ENCODE peak calls at places on chromosomes 6 and 20, in four cellular contexts. One of them, this sample, is unnamed.

GRCh38 chr20:32742322-32743236 is 688 bp downstream of the COMMD7 start:
- DNase-seq in HepG2: no peak
- DNase-seq in stomach: no peak
- DNase-seq in Panc1: no peak
- DNase-seq in this sample: no peak

GRCh38 chr6:99592900-99593299 is 13.7 kb upstream of the PRDM13 start:
- DNase-seq in stomach: no peak
- DNase-seq in Panc1: no peak
- DNase-seq in HepG2: no peak
- DNase-seq in this sample: no peak

GRCh38 chr20:63151554-63152321 is 64.2 kb downstream of the YTHDF1 start:
- DNase-seq in Panc1: no peak
- DNase-seq in stomach: no peak
- DNase-seq in HepG2: no peak
- DNase-seq in this sample: no peak

GRCh38 chr20:504632-505075 is 38.9 kb downstream of the CSNK2A1 start:
- DNase-seq in HepG2: peak; percentile 81
- DNase-seq in Panc1: no peak
- DNase-seq in stomach: no peak
- DNase-seq in this sample: peak; percentile 15

GRCh38 chr20:50877232-50877631 is 54.0 kb downstream of the ADNP start:
- DNase-seq in HepG2: no peak
- DNase-seq in Panc1: no peak
- DNase-seq in stomach: no peak
- DNase-seq in this sample: no peak

GRCh38 chr6:167470101-167470835 is 145.4 kb downstream of the TTLL2 start:
- DNase-seq in Panc1: no peak
- DNase-seq in stomach: no peak
- DNase-seq in HepG2: no peak
- DNase-seq in this sample: no peak

GRCh38 chr20:24783631-24784492 is 165.2 kb upstream of the CST7 start:
- DNase-seq in HepG2: peak; percentile 36
- DNase-seq in stomach: peak; percentile 30
- DNase-seq in Panc1: no peak
- DNase-seq in this sample: no peak

GRCh38 chr6:135310291-135310690 is 129.2 kb downstream of the MYB start:
- DNase-seq in Panc1: no peak
- DNase-seq in HepG2: no peak
- DNase-seq in stomach: no peak
- DNase-seq in this sample: no peak

GRCh38 chr6:32439708-32440214 is at the start of gene HLA-DRA:
- DNase-seq in HepG2: peak; percentile 31
- DNase-seq in Panc1: no peak
- DNase-seq in stomach: no peak
- DNase-seq in this sample: no peak

GRCh38 chr20:47673671-47673955 is 111.7 kb downstream of the SULF2 start:
- DNase-seq in stomach: no peak
- DNase-seq in Panc1: no peak
- DNase-seq in HepG2: no peak
- DNase-seq in this sample: no peak

GRCh38 chr6:157139054-157139708 is 184.1 kb downstream of the TMEM242 start:
- DNase-seq in stomach: no peak
- DNase-seq in Panc1: no peak
- DNase-seq in HepG2: peak; percentile 14
- DNase-seq in this sample: no peak

GRCh38 chr20:34472246-34472925 is 43.8 kb upstream of the DYNLRB1 start:
- DNase-seq in stomach: no peak
- DNase-seq in Panc1: no peak
- DNase-seq in HepG2: no peak
- DNase-seq in this sample: no peak

GRCh38 chr6:88919032-88919431 is 44.4 kb downstream of the RNGTT start:
- DNase-seq in HepG2: no peak
- DNase-seq in stomach: no peak
- DNase-seq in Panc1: no peak
- DNase-seq in this sample: no peak

GRCh38 chr20:32521780-32522524 is 63.2 kb downstream of the NOL4L start:
- DNase-seq in stomach: peak; percentile 73
- DNase-seq in HepG2: peak; percentile 72
- DNase-seq in Panc1: peak; percentile 30
- DNase-seq in this sample: peak; percentile 40

GRCh38 chr6:110814488-110815259 is 595 bp downstream of the CDK19 start:
- DNase-seq in Panc1: no peak
- DNase-seq in HepG2: no peak
- DNase-seq in stomach: peak; percentile 63
- DNase-seq in this sample: no peak

GRCh38 chr6:139977887-139978332 is 603.5 kb upstream of the CITED2 start:
- DNase-seq in HepG2: peak; percentile 18
- DNase-seq in Panc1: peak; percentile 77
- DNase-seq in stomach: no peak
- DNase-seq in this sample: peak; percentile 84

GRCh38 chr6:168078943-168079405 is at the start of gene FRMD1:
- DNase-seq in Panc1: no peak
- DNase-seq in stomach: peak; percentile 62
- DNase-seq in HepG2: peak; percentile 30
- DNase-seq in this sample: no peak

GRCh38 chr6:123363912-123364311 is 272.8 kb downstream of the TRDN start:
- DNase-seq in stomach: no peak
- DNase-seq in Panc1: no peak
- DNase-seq in HepG2: no peak
- DNase-seq in this sample: no peak

GRCh38 chr20:49437057-49437456 is 45.4 kb downstream of the KCNB1 start:
- DNase-seq in Panc1: no peak
- DNase-seq in stomach: no peak
- DNase-seq in HepG2: no peak
- DNase-seq in this sample: no peak

GRCh38 chr6:108897371-108897770 is 49.1 kb downstream of the ARMC2 start:
- DNase-seq in HepG2: no peak
- DNase-seq in stomach: peak; percentile 68
- DNase-seq in Panc1: no peak
- DNase-seq in this sample: no peak

GRCh38 chr6:125377621-125378020 is 75.9 kb upstream of the HDDC2 start:
- DNase-seq in stomach: no peak
- DNase-seq in Panc1: no peak
- DNase-seq in HepG2: no peak
- DNase-seq in this sample: no peak

GRCh38 chr20:46770330-46771194 is 61.1 kb downstream of the SLC2A10 start:
- DNase-seq in Panc1: no peak
- DNase-seq in HepG2: no peak
- DNase-seq in stomach: no peak
- DNase-seq in this sample: no peak

GRCh38 chr6:33729059-33729458 is 17.6 kb upstream of the UQCC2 start:
- DNase-seq in HepG2: no peak
- DNase-seq in stomach: no peak
- DNase-seq in Panc1: no peak
- DNase-seq in this sample: no peak

GRCh38 chr6:33731751-33732282 is 14.9 kb downstream of the IP6K3 start:
- DNase-seq in HepG2: no peak
- DNase-seq in Panc1: no peak
- DNase-seq in stomach: no peak
- DNase-seq in this sample: peak; percentile 89

GRCh38 chr6:33732385-33732784 is 14.3 kb downstream of the IP6K3 start:
- DNase-seq in Panc1: no peak
- DNase-seq in HepG2: no peak
- DNase-seq in stomach: no peak
- DNase-seq in this sample: no peak

GRCh38 chr6:33731035-33731434 is 15.7 kb downstream of the IP6K3 start:
- DNase-seq in stomach: no peak
- DNase-seq in Panc1: no peak
- DNase-seq in HepG2: no peak
- DNase-seq in this sample: no peak

DNA sequence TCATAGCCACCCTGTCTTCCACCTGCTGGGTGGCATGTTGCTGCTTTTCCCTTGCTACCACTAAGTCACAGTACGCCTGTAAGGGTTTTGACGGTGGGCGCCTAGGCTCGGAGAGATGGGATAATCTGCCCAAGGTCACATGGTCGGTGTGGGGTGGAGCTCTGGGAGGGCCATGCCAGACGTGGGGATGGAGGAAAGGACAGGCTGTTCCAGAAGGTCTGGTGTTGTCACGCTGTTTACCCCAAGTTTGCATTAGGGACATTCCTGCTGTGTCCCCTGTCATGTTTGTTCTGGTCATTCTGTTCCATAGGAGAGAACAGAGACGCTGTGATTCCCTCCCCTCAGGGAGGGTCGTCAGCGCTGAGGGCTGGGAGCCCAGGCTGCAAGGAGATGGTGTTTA is 16.1 kb downstream of the IP6K3 start:
- DNase-seq in Panc1: no peak
- DNase-seq in HepG2: no peak
- DNase-seq in stomach: no peak
- DNase-seq in this sample: no peak
- TF ChIP-seq POLR2AphosphoS5 in Panc1: no peak
- TF ChIP-seq POLR2AphosphoS5 in HepG2: no peak
- TF ChIP-seq POLR2AphosphoS5 in stomach: no peak
- TF ChIP-seq POLR2AphosphoS5 in this sample: peak; percentile 44

GRCh38 chr6:97074785-97075184 is 150.3 kb downstream of the KLHL32 start:
- DNase-seq in stomach: no peak
- DNase-seq in HepG2: no peak
- DNase-seq in Panc1: no peak
- DNase-seq in this sample: no peak

GRCh38 chr6:97081010-97081573 is 156.6 kb downstream of the KLHL32 start:
- DNase-seq in stomach: no peak
- DNase-seq in Panc1: no peak
- DNase-seq in HepG2: no peak
- DNase-seq in this sample: no peak

GRCh38 chr6:97078791-97079190 is 154.3 kb downstream of the KLHL32 start:
- DNase-seq in stomach: no peak
- DNase-seq in Panc1: no peak
- DNase-seq in HepG2: no peak
- DNase-seq in this sample: no peak

DNA sequence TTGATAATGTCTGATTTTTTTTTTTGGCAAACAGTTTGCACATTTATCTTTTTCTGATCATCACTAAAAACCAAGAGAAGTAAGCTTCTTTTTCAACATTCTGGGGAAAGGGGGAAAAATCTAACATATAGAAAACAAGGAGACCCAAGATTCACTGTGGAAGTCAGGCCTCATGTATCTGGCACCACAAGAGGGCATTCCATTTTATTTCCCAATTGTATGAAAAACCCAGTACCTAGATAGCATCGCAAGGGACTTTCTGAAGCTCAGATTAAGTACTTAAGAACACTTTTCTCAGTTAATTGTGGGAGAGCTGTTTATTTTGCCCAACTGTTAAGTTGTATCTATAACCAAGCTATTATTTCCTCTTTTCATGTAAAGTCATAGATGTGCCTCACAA is 152.9 kb downstream of the KLHL32 start:
- DNase-seq in stomach: no peak
- DNase-seq in HepG2: no peak
- DNase-seq in Panc1: no peak
- DNase-seq in this sample: no peak
- H3K36me3 ChIP-seq in stomach: no peaks in the 10 kb centered on the region
- H3K36me3 ChIP-seq in HepG2: no peaks in the 10 kb centered on the region
- H3K36me3 ChIP-seq in Panc1: no peaks in the 10 kb centered on the region
- H3K36me3 ChIP-seq in this sample: no peaks in the 10 kb centered on the region

GRCh38 chr6:13302751-13303667 is 25.3 kb downstream of the TBC1D7 start:
- DNase-seq in Panc1: peak; percentile 52
- DNase-seq in stomach: peak; percentile 31
- DNase-seq in HepG2: peak; percentile 80
- DNase-seq in this sample: no peak

GRCh38 chr6:13304580-13305255 is 23.6 kb downstream of the TBC1D7 start:
- DNase-seq in Panc1: no peak
- DNase-seq in HepG2: no peak
- DNase-seq in stomach: no peak
- DNase-seq in this sample: no peak

GRCh38 chr6:13303668-13304017 is 24.7 kb downstream of the TBC1D7 start:
- DNase-seq in Panc1: no peak
- DNase-seq in stomach: peak; percentile 69
- DNase-seq in HepG2: no peak
- DNase-seq in this sample: no peak

GRCh38 chr6:13305256-13305650 is 23.1 kb downstream of the TBC1D7 start:
- DNase-seq in HepG2: no peak
- DNase-seq in stomach: no peak
- DNase-seq in Panc1: no peak
- DNase-seq in this sample: no peak

DNA sequence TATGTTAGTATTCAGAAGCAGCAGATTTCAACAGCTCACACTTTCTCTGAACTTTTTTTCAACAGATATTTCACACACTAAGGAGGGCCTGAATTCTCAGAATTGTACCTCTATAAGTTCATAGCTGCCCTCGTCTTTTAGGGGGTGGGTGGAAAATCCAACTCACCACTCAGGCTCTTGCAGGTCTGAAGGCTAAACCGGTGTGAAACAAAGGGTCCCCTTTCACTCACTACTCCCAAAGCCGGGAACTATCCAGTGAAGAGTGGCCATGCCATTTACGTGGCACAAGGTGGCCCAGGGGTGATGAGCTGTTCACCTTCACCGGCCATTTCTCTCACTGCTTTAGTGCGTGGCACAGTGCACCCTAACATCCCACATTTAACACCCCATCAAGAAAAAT is 24.2 kb downstream of the TBC1D7 start:
- DNase-seq in stomach: no peak
- DNase-seq in Panc1: no peak
- DNase-seq in HepG2: no peak
- DNase-seq in this sample: no peak
- H3K4me3 ChIP-seq in stomach: no peak overlapping the region
- H3K4me3 ChIP-seq in Panc1: no peak overlapping the region
- H3K4me3 ChIP-seq in HepG2: no peak overlapping the region
- H3K4me3 ChIP-seq in this sample: no peak overlapping the region

GRCh38 chr20:38805958-38806854 is 709 bp downstream of the PPP1R16B start:
- DNase-seq in HepG2: no peak
- DNase-seq in stomach: no peak
- DNase-seq in Panc1: no peak
- DNase-seq in this sample: no peak
- TF ChIP-seq POLR2AphosphoS5 in HepG2: no peak
- TF ChIP-seq POLR2AphosphoS5 in stomach: no peak
- TF ChIP-seq POLR2AphosphoS5 in Panc1: no peak
- TF ChIP-seq POLR2AphosphoS5 in this sample: no peak

DNA sequence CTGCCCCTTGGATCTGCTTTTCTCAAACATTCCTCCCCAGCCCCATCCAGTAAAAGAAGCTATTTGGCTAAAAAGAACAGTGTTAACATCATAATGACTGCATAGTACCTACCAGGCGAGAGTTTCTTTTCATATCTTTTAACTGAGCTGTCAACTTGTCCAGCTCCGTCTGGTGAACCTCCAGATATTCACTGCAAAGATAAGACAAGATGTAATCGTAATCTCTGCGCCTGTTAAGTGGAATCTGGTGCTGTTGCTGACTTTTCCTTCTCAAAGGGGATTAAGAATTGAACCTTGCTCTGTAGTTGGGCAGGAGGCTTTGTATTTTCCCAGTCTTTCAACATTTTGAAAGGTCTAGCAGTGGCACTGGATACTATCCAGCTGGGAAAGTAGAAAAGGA is 63.0 kb downstream of the RIPOR2 start:
- DNase-seq in Panc1: no peak
- DNase-seq in HepG2: no peak
- DNase-seq in stomach: no peak
- DNase-seq in this sample: no peak
- H3K36me3 ChIP-seq in Panc1: no peaks in the 10 kb centered on the region
- H3K36me3 ChIP-seq in HepG2: no peaks in the 10 kb centered on the region
- H3K36me3 ChIP-seq in stomach: peaks cover 41% of the 10 kb centered on the region
- H3K36me3 ChIP-seq in this sample: no peaks in the 10 kb centered on the region

GRCh38 chr6:30322527-30323501 is 3.9 kb upstream of the TRIM39 start:
- DNase-seq in Panc1: no peak
- DNase-seq in HepG2: no peak
- DNase-seq in stomach: no peak
- DNase-seq in this sample: no peak
- H3K4me3 ChIP-seq in Panc1: no peak overlapping the region
- H3K4me3 ChIP-seq in HepG2: no peak overlapping the region
- H3K4me3 ChIP-seq in stomach: no peak overlapping the region
- H3K4me3 ChIP-seq in this sample: no peak overlapping the region

This sample was measured in prostate gland.